ENCODE peak calls at places on chromosomes 6 and 20, in seven cellular contexts. U, E, I, C, T, A and O are unnamed samples.

GRCh38 chr6:147161253-147161973 is 42.8 kb upstream of the STXBP5 start:
- DNase-seq in U (no peak), E (no peak), I (no peak), C (no peak), T (no peak), A (no peak), O (no peak)

GRCh38 chr6:127514396-127515227 is 4.5 kb downstream of the MTCL3 start:
- DNase-seq in U (peak), E (no peak), I (no peak), C (peak), T (no peak), A (no peak), O (no peak)

GRCh38 chr6:45690846-45691245 is 313.1 kb upstream of the SUPT3H start:
- DNase-seq in U (no peak), E (no peak), I (no peak), C (no peak), T (no peak), A (no peak), O (no peak)

GRCh38 chr20:57399587-57400261 is 8.5 kb downstream of the RBM38 start:
- DNase-seq in U (peak), E (no peak), I (no peak), C (peak), T (no peak), A (no peak), O (no peak)

GRCh38 chr6:141634269-141634668 is 498.5 kb upstream of the GJE1 start:
- DNase-seq in U (no peak), E (no peak), I (no peak), C (no peak), T (no peak), A (no peak), O (no peak)

GRCh38 chr6:7899046-7899888 is 11.3 kb downstream of the TXNDC5 start:
- DNase-seq in U (no peak), E (no peak), I (no peak), C (no peak), T (no peak), A (no peak), O (no peak)

GRCh38 chr6:14682821-14683220 is 563.0 kb upstream of the JARID2 start:
- DNase-seq in U (no peak), E (no peak), I (no peak), C (no peak), T (no peak), A (peak), O (no peak)

GRCh38 chr6:124372076-124372475 is 568.4 kb downstream of the NKAIN2 start:
- DNase-seq in U (no peak), E (no peak), I (no peak), C (no peak), T (no peak), A (no peak), O (no peak)

GRCh38 chr6:90715093-90715655 is 128.3 kb upstream of the MAP3K7 start:
- DNase-seq in U (no peak), E (no peak), I (no peak), C (no peak), T (no peak), A (no peak), O (no peak)

GRCh38 chr6:108643184-108643583 is 82.5 kb downstream of the FOXO3 start:
- DNase-seq in U (no peak), E (no peak), I (no peak), C (no peak), T (no peak), A (no peak), O (no peak)

GRCh38 chr6:35297541-35298481 is at the start of gene DEF6:
- DNase-seq in U (peak), E (peak), I (peak), C (peak), T (peak), A (peak), O (no peak)

GRCh38 chr6:53710788-53711187 is 45.2 kb upstream of the KLHL31 start:
- DNase-seq in U (no peak), E (no peak), I (no peak), C (no peak), T (no peak), A (no peak), O (no peak)

GRCh38 chr6:28653876-28654275 is 128.2 kb downstream of the GPX5 start:
- DNase-seq in U (no peak), E (no peak), I (no peak), C (no peak), T (no peak), A (no peak), O (no peak)

GRCh38 chr6:108948252-108948651 is 100.0 kb downstream of the ARMC2 start:
- DNase-seq in U (no peak), E (no peak), I (no peak), C (no peak), T (peak), A (no peak), O (no peak)

GRCh38 chr6:147538821-147539220 is 30.3 kb downstream of the SAMD5 start:
- DNase-seq in U (no peak), E (no peak), I (no peak), C (no peak), T (no peak), A (no peak), O (no peak)

GRCh38 chr20:10221022-10221421 is 2.4 kb downstream of the SNAP25 start:
- DNase-seq in U (no peak), E (no peak), I (no peak), C (no peak), T (no peak), A (no peak), O (no peak)

GRCh38 chr6:130725551-130725950 is 101.7 kb upstream of the SMLR1 start:
- DNase-seq in U (no peak), E (no peak), I (no peak), C (no peak), T (no peak), A (no peak), O (no peak)

GRCh38 chr6:71886184-71887005 is at the start of gene RIMS1:
- DNase-seq in U (no peak), E (peak), I (no peak), C (peak), T (no peak), A (peak), O (no peak)

GRCh38 chr6:13733178-13733851 is 21.7 kb upstream of the RANBP9 start:
- DNase-seq in U (no peak), E (no peak), I (no peak), C (no peak), T (peak), A (peak), O (no peak)

GRCh38 chr6:111456208-111456607 is 26.8 kb downstream of the REV3L start:
- DNase-seq in U (no peak), E (no peak), I (no peak), C (no peak), T (no peak), A (no peak), O (no peak)

GRCh38 chr6:138404666-138405337 is 779 bp downstream of the HEBP2 start:
- DNase-seq in U (peak), E (no peak), I (no peak), C (peak), T (no peak), A (no peak), O (no peak)

GRCh38 chr6:6351626-6352025 is 31.2 kb upstream of the F13A1 start:
- DNase-seq in U (no peak), E (no peak), I (no peak), C (no peak), T (no peak), A (no peak), O (no peak)

GRCh38 chr6:143529095-143529494 is 17.6 kb upstream of the FUCA2 start:
- DNase-seq in U (no peak), E (peak), I (no peak), C (no peak), T (no peak), A (no peak), O (no peak)

GRCh38 chr20:187733-188132 is 1.8 kb downstream of the DEFB128 start:
- DNase-seq in U (no peak), E (no peak), I (no peak), C (no peak), T (no peak), A (no peak), O (no peak)

GRCh38 chr6:134517863-134518262 is 200.0 kb upstream of the SGK1 start:
- DNase-seq in U (no peak), E (no peak), I (no peak), C (no peak), T (no peak), A (no peak), O (no peak)

GRCh38 chr6:34671801-34672656 is 24.5 kb downstream of the ILRUN start:
- DNase-seq in U (peak), E (no peak), I (no peak), C (peak), T (no peak), A (peak), O (no peak)

GRCh38 chr6:119109654-119110325 is 31.3 kb upstream of the FAM184A start:
- DNase-seq in U (no peak), E (no peak), I (no peak), C (no peak), T (no peak), A (no peak), O (no peak)

GRCh38 chr6:144304223-144304848 is 19.2 kb downstream of the UTRN start:
- DNase-seq in U (no peak), E (no peak), I (no peak), C (no peak), T (no peak), A (no peak), O (no peak)

GRCh38 chr6:14276667-14277404 is 159.3 kb downstream of the CD83 start:
- DNase-seq in U (peak), E (no peak), I (no peak), C (no peak), T (no peak), A (no peak), O (no peak)

GRCh38 chr6:148465654-148466053 is 123.0 kb downstream of the SASH1 start:
- DNase-seq in U (no peak), E (no peak), I (no peak), C (no peak), T (no peak), A (no peak), O (no peak)

GRCh38 chr6:110485461-110485860 is 9.0 kb upstream of the SLC22A16 start:
- DNase-seq in U (no peak), E (no peak), I (no peak), C (no peak), T (no peak), A (no peak), O (no peak)

GRCh38 chr6:37382954-37383353 is 29.2 kb downstream of the RNF8 start:
- DNase-seq in U (no peak), E (no peak), I (no peak), C (no peak), T (no peak), A (no peak), O (no peak)

GRCh38 chr6:161449521-161449920 is 175.7 kb upstream of the AGPAT4 start:
- DNase-seq in U (no peak), E (no peak), I (no peak), C (no peak), T (no peak), A (no peak), O (no peak)

GRCh38 chr6:14724546-14724945 is 521.3 kb upstream of the JARID2 start:
- DNase-seq in U (no peak), E (no peak), I (no peak), C (no peak), T (no peak), A (no peak), O (no peak)